ENCODE peak calls at places on chromosomes 4 and X, in five cellular contexts. One of them, this sample, is unnamed.

GRCh38 chr4:100424376-100424775 is 93.4 kb downstream of the EMCN start:
- DNase-seq in neural crest cell: no peak
- DNase-seq in esophagus muscularis mucosa: no peak
- DNase-seq in T47D: no peak
- DNase-seq in AG20443: no peak
- DNase-seq in this sample: no peak

GRCh38 chr4:58061967-58062366 is 951.8 kb upstream of the IGFBP7 start:
- DNase-seq in neural crest cell: no peak
- DNase-seq in T47D: peak; percentile 64
- DNase-seq in AG20443: no peak
- DNase-seq in esophagus muscularis mucosa: no peak
- DNase-seq in this sample: no peak

GRCh38 chrX:147848009-147848408 is 63.7 kb upstream of the FMR1 start:
- DNase-seq in T47D: peak; percentile 41
- DNase-seq in neural crest cell: no peak
- DNase-seq in esophagus muscularis mucosa: no peak
- DNase-seq in AG20443: no peak
- DNase-seq in this sample: peak; percentile 2

GRCh38 chrX:70769659-70770232 is 138.8 kb downstream of the TEX11 start:
- DNase-seq in T47D: no peak
- DNase-seq in esophagus muscularis mucosa: no peak
- DNase-seq in AG20443: no peak
- DNase-seq in neural crest cell: no peak
- DNase-seq in this sample: no peak

GRCh38 chr4:124061413-124061812 is 651.1 kb downstream of the ANKRD50 start:
- DNase-seq in neural crest cell: no peak
- DNase-seq in T47D: no peak
- DNase-seq in esophagus muscularis mucosa: no peak
- DNase-seq in AG20443: peak; percentile 24
- DNase-seq in this sample: peak; percentile 87

GRCh38 chr4:175946472-175947116 is 119.0 kb upstream of the WDR17 start:
- DNase-seq in T47D: no peak
- DNase-seq in esophagus muscularis mucosa: no peak
- DNase-seq in neural crest cell: no peak
- DNase-seq in AG20443: no peak
- DNase-seq in this sample: no peak

GRCh38 chr4:5824227-5824626 is 68.7 kb downstream of the CRMP1 start:
- DNase-seq in esophagus muscularis mucosa: no peak
- DNase-seq in T47D: no peak
- DNase-seq in AG20443: no peak
- DNase-seq in neural crest cell: no peak
- DNase-seq in this sample: no peak

GRCh38 chr4:10063544-10064300 is 42.4 kb upstream of the SLC2A9 start:
- DNase-seq in esophagus muscularis mucosa: no peak
- DNase-seq in AG20443: peak; percentile 84
- DNase-seq in T47D: peak; percentile 75
- DNase-seq in neural crest cell: no peak
- DNase-seq in this sample: peak; percentile 55

GRCh38 chrX:114841051-114841450 is 176.4 kb downstream of the IL13RA2 start:
- DNase-seq in neural crest cell: no peak
- DNase-seq in T47D: no peak
- DNase-seq in esophagus muscularis mucosa: no peak
- DNase-seq in AG20443: peak; percentile 18
- DNase-seq in this sample: no peak

GRCh38 chr4:30718021-30718888 is 1.9 kb upstream of the PCDH7 start:
- DNase-seq in AG20443: peak; percentile 40
- DNase-seq in neural crest cell: peak; percentile 57
- DNase-seq in esophagus muscularis mucosa: no peak
- DNase-seq in T47D: no peak
- DNase-seq in this sample: no peak

GRCh38 chr4:174318829-174319764 is 35.4 kb downstream of the CEP44 start:
- DNase-seq in esophagus muscularis mucosa: no peak
- DNase-seq in T47D: peak; percentile 43
- DNase-seq in neural crest cell: no peak
- DNase-seq in AG20443: peak; percentile 27
- DNase-seq in this sample: no peak

GRCh38 chr4:184728858-184729257 is 5.0 kb downstream of the CENPU start:
- DNase-seq in neural crest cell: no peak
- DNase-seq in T47D: no peak
- DNase-seq in esophagus muscularis mucosa: no peak
- DNase-seq in AG20443: no peak
- DNase-seq in this sample: no peak

GRCh38 chr4:141020801-141021261 is 112.4 kb downstream of the RNF150 start:
- DNase-seq in AG20443: no peak
- DNase-seq in esophagus muscularis mucosa: no peak
- DNase-seq in neural crest cell: no peak
- DNase-seq in T47D: no peak
- DNase-seq in this sample: no peak

GRCh38 chrX:123728554-123728953 is 4.3 kb downstream of the THOC2 start:
- DNase-seq in esophagus muscularis mucosa: no peak
- DNase-seq in neural crest cell: no peak
- DNase-seq in AG20443: no peak
- DNase-seq in T47D: no peak
- DNase-seq in this sample: no peak

GRCh38 chr4:52932586-52933482 is 70.7 kb downstream of the RASL11B start:
- DNase-seq in T47D: no peak
- DNase-seq in neural crest cell: no peak
- DNase-seq in AG20443: peak; percentile 41
- DNase-seq in esophagus muscularis mucosa: no peak
- DNase-seq in this sample: no peak

GRCh38 chr4:165156906-165157305 is 44.2 kb upstream of the TMEM192 start:
- DNase-seq in esophagus muscularis mucosa: no peak
- DNase-seq in neural crest cell: no peak
- DNase-seq in T47D: peak; percentile 37
- DNase-seq in AG20443: no peak
- DNase-seq in this sample: no peak

GRCh38 chr4:65880594-65880993 is 210.3 kb upstream of the EPHA5 start:
- DNase-seq in T47D: peak; percentile 59
- DNase-seq in esophagus muscularis mucosa: no peak
- DNase-seq in AG20443: no peak
- DNase-seq in neural crest cell: no peak
- DNase-seq in this sample: no peak

GRCh38 chrX:123171781-123172180 is 12.3 kb upstream of the GRIA3 start:
- DNase-seq in T47D: no peak
- DNase-seq in esophagus muscularis mucosa: no peak
- DNase-seq in neural crest cell: no peak
- DNase-seq in AG20443: no peak
- DNase-seq in this sample: no peak

GRCh38 chrX:13396887-13397286 is 77.0 kb upstream of the ATXN3L start:
- DNase-seq in AG20443: no peak
- DNase-seq in esophagus muscularis mucosa: no peak
- DNase-seq in neural crest cell: no peak
- DNase-seq in T47D: no peak
- DNase-seq in this sample: peak; percentile 53

GRCh38 chr4:113821851-113822250 is 60.3 kb upstream of the CAMK2D start:
- DNase-seq in esophagus muscularis mucosa: no peak
- DNase-seq in AG20443: peak; percentile 15
- DNase-seq in neural crest cell: no peak
- DNase-seq in T47D: no peak
- DNase-seq in this sample: no peak

GRCh38 chrX:143472334-143472938 is 44.8 kb downstream of the SPANXN3 start:
- DNase-seq in AG20443: no peak
- DNase-seq in esophagus muscularis mucosa: no peak
- DNase-seq in neural crest cell: no peak
- DNase-seq in T47D: no peak
- DNase-seq in this sample: no peak

GRCh38 chr4:5782829-5783476 is 72.0 kb downstream of the EVC start:
- DNase-seq in esophagus muscularis mucosa: no peak
- DNase-seq in AG20443: no peak
- DNase-seq in neural crest cell: no peak
- DNase-seq in T47D: no peak
- DNase-seq in this sample: no peak

GRCh38 chrX:7689791-7690412 is 153.1 kb upstream of the VCX start:
- DNase-seq in esophagus muscularis mucosa: no peak
- DNase-seq in AG20443: no peak
- DNase-seq in neural crest cell: no peak
- DNase-seq in T47D: no peak
- DNase-seq in this sample: no peak

GRCh38 chr4:183797041-183797444 is 108.1 kb upstream of the STOX2 start:
- DNase-seq in neural crest cell: no peak
- DNase-seq in AG20443: no peak
- DNase-seq in T47D: no peak
- DNase-seq in esophagus muscularis mucosa: no peak
- DNase-seq in this sample: no peak

GRCh38 chr4:108635070-108635655 is 14.8 kb downstream of the RPL34 start:
- DNase-seq in T47D: no peak
- DNase-seq in neural crest cell: no peak
- DNase-seq in AG20443: no peak
- DNase-seq in esophagus muscularis mucosa: no peak
- DNase-seq in this sample: no peak

GRCh38 chrX:48461830-48462229 is 8.2 kb downstream of the SLC38A5 start:
- DNase-seq in T47D: no peak
- DNase-seq in neural crest cell: no peak
- DNase-seq in AG20443: no peak
- DNase-seq in esophagus muscularis mucosa: no peak
- DNase-seq in this sample: no peak

GRCh38 chr4:114599231-114600065 is 841 bp downstream of the UGT8 start:
- DNase-seq in T47D: no peak
- DNase-seq in neural crest cell: peak; percentile 27
- DNase-seq in esophagus muscularis mucosa: no peak
- DNase-seq in AG20443: peak; percentile 16
- DNase-seq in this sample: no peak

GRCh38 chrX:10526442-10526841 is 93.9 kb downstream of the MID1 start:
- DNase-seq in AG20443: no peak
- DNase-seq in T47D: no peak
- DNase-seq in esophagus muscularis mucosa: no peak
- DNase-seq in neural crest cell: no peak
- DNase-seq in this sample: no peak

GRCh38 chr4:37970702-37971101 is 10.5 kb downstream of the PTTG2 start:
- DNase-seq in esophagus muscularis mucosa: no peak
- DNase-seq in T47D: peak; percentile 80
- DNase-seq in AG20443: peak; percentile 56
- DNase-seq in neural crest cell: no peak
- DNase-seq in this sample: peak; percentile 37